ENCODE peak calls at places on chromosomes 16 and 17, in four cellular contexts. One of them, this sample, is unnamed.

GRCh38 chr17:51085150-51085805 is 35.4 kb downstream of the SPAG9 start:
- DNase-seq in NCI-H1930: no peak
- DNase-seq in natural killer cell: no peak
- DNase-seq in mucosa of gallbladder: no peak
- DNase-seq in this sample: no peak

GRCh38 chr17:29677139-29677834 is 54.6 kb upstream of the CORO6 start:
- DNase-seq in NCI-H1930: no peak
- DNase-seq in natural killer cell: no peak
- DNase-seq in mucosa of gallbladder: peak
- DNase-seq in this sample: no peak

GRCh38 chr17:48541574-48542113 is 3.3 kb downstream of the HOXB2 start:
- DNase-seq in NCI-H1930: peak
- DNase-seq in natural killer cell: peak
- DNase-seq in mucosa of gallbladder: peak
- DNase-seq in this sample: peak

GRCh38 chr16:19919142-19919541 is 34.5 kb upstream of the GPRC5B start:
- DNase-seq in NCI-H1930: no peak
- DNase-seq in natural killer cell: no peak
- DNase-seq in mucosa of gallbladder: no peak
- DNase-seq in this sample: no peak

GRCh38 chr16:79261461-79261860 is 339.1 kb downstream of the MAF start:
- DNase-seq in NCI-H1930: peak
- DNase-seq in natural killer cell: peak
- DNase-seq in mucosa of gallbladder: peak
- DNase-seq in this sample: no peak

GRCh38 chr17:14749269-14749668 is 448.4 kb downstream of the HS3ST3B1 start:
- DNase-seq in NCI-H1930: no peak
- DNase-seq in natural killer cell: no peak
- DNase-seq in mucosa of gallbladder: no peak
- DNase-seq in this sample: no peak

GRCh38 chr17:68684860-68685493 is 83.8 kb upstream of the FAM20A start:
- DNase-seq in NCI-H1930: no peak
- DNase-seq in natural killer cell: no peak
- DNase-seq in mucosa of gallbladder: no peak
- DNase-seq in this sample: no peak

GRCh38 chr16:56909484-56910113 is 22.3 kb upstream of the HERPUD1 start:
- DNase-seq in NCI-H1930: no peak
- DNase-seq in natural killer cell: no peak
- DNase-seq in mucosa of gallbladder: no peak
- DNase-seq in this sample: no peak

GRCh38 chr16:86773339-86773715 is 195.0 kb downstream of the FOXL1 start:
- DNase-seq in NCI-H1930: no peak
- DNase-seq in natural killer cell: no peak
- DNase-seq in mucosa of gallbladder: no peak
- DNase-seq in this sample: no peak

GRCh38 chr16:24428751-24429150 is 110.6 kb upstream of the RBBP6 start:
- DNase-seq in NCI-H1930: no peak
- DNase-seq in natural killer cell: no peak
- DNase-seq in mucosa of gallbladder: no peak
- DNase-seq in this sample: no peak

GRCh38 chr16:68289621-68290329 is 21.0 kb downstream of the SLC7A6OS start:
- DNase-seq in NCI-H1930: no peak
- DNase-seq in natural killer cell: peak
- DNase-seq in mucosa of gallbladder: no peak
- DNase-seq in this sample: no peak

GRCh38 chr17:2125013-2125535 is 70.2 kb downstream of the HIC1 start:
- DNase-seq in NCI-H1930: no peak
- DNase-seq in natural killer cell: no peak
- DNase-seq in mucosa of gallbladder: no peak
- DNase-seq in this sample: no peak

GRCh38 chr16:85327731-85328664 is 215.7 kb upstream of the CIBAR2 start:
- DNase-seq in NCI-H1930: peak
- DNase-seq in natural killer cell: no peak
- DNase-seq in mucosa of gallbladder: no peak
- DNase-seq in this sample: no peak

GRCh38 chr17:64707077-64707591 is 45.0 kb upstream of the SMURF2 start:
- DNase-seq in NCI-H1930: no peak
- DNase-seq in natural killer cell: no peak
- DNase-seq in mucosa of gallbladder: peak
- DNase-seq in this sample: no peak

GRCh38 chr16:22813223-22813945 is 578 bp upstream of the HS3ST2 start:
- DNase-seq in NCI-H1930: no peak
- DNase-seq in natural killer cell: no peak
- DNase-seq in mucosa of gallbladder: peak
- DNase-seq in this sample: no peak

GRCh38 chr17:55527520-55528118 is 16.4 kb upstream of the SMIM36 start:
- DNase-seq in NCI-H1930: peak
- DNase-seq in natural killer cell: no peak
- DNase-seq in mucosa of gallbladder: peak
- DNase-seq in this sample: no peak

GRCh38 chr17:67007266-67007665 is 37.1 kb upstream of the CACNG1 start:
- DNase-seq in NCI-H1930: no peak
- DNase-seq in natural killer cell: no peak
- DNase-seq in mucosa of gallbladder: no peak
- DNase-seq in this sample: no peak

GRCh38 chr16:80084614-80085013 is 456.2 kb upstream of the DYNLRB2 start:
- DNase-seq in NCI-H1930: no peak
- DNase-seq in natural killer cell: peak
- DNase-seq in mucosa of gallbladder: peak
- DNase-seq in this sample: no peak

This sample was measured in effector CD8-positive, alpha-beta T cell.